ENCODE peak calls at places on chromosomes 2 and 18, in seven cellular contexts. F, N, B, G, D, I and A are unnamed samples.

GRCh38 chr2:112483821-112484220 is 1.9 kb downstream of the TTL start:
- DNase-seq in F (no peak), N (no peak), B (no peak), G (no peak), D (no peak), I (no peak), A (no peak)

GRCh38 chr2:88261725-88262124 is 91.6 kb downstream of the THNSL2 start:
- DNase-seq in F (no peak), N (no peak), B (no peak), G (no peak), D (no peak), I (no peak), A (no peak)

GRCh38 chr2:145022671-145023330 is 502.9 kb upstream of the ZEB2 start:
- DNase-seq in F (peak), N (no peak), B (no peak), G (no peak), D (peak), I (no peak), A (peak)

GRCh38 chr2:64914735-64915509 is 74.3 kb upstream of the SLC1A4 start:
- DNase-seq in F (peak), N (no peak), B (no peak), G (no peak), D (peak), I (peak), A (no peak)

GRCh38 chr18:10591891-10592290 is 66.1 kb downstream of the NAPG start:
- DNase-seq in F (no peak), N (no peak), B (no peak), G (no peak), D (no peak), I (peak), A (no peak)

GRCh38 chr18:75679347-75679746 is 251.8 kb upstream of the SMIM21 start:
- DNase-seq in F (no peak), N (no peak), B (no peak), G (no peak), D (peak), I (no peak), A (no peak)

GRCh38 chr2:26605195-26605968 is 35.8 kb downstream of the CIB4 start:
- DNase-seq in F (no peak), N (peak), B (peak), G (no peak), D (peak), I (peak), A (no peak)

GRCh38 chr18:59634096-59634495 is 63.1 kb downstream of the CCBE1 start:
- DNase-seq in F (no peak), N (peak), B (no peak), G (no peak), D (peak), I (no peak), A (no peak)

GRCh38 chr18:57813245-57813644 is 10.1 kb upstream of the ATP8B1 start:
- DNase-seq in F (peak), N (no peak), B (no peak), G (no peak), D (peak), I (no peak), A (peak)

GRCh38 chr2:18132697-18133096 is 254.2 kb downstream of the KCNS3 start:
- DNase-seq in F (no peak), N (no peak), B (no peak), G (no peak), D (peak), I (peak), A (no peak)

GRCh38 chr2:68909793-68910674 is 38.8 kb upstream of the BMP10 start:
- DNase-seq in F (peak), N (peak), B (peak), G (peak), D (peak), I (peak), A (peak)

GRCh38 chr2:132797551-132797950 is 127.5 kb upstream of the LYPD1 start:
- DNase-seq in F (peak), N (no peak), B (no peak), G (no peak), D (peak), I (no peak), A (no peak)

GRCh38 chr2:68357608-68358337 is 7.3 kb upstream of the PLEK start:
- DNase-seq in F (peak), N (peak), B (no peak), G (peak), D (peak), I (peak), A (peak)

GRCh38 chr2:180910831-180911665 is 69.4 kb upstream of the UBE2E3 start:
- DNase-seq in F (no peak), N (peak), B (no peak), G (no peak), D (peak), I (peak), A (no peak)

GRCh38 chr2:28393115-28393836 is 618 bp downstream of the FOSL2 start:
- DNase-seq in F (no peak), N (peak), B (peak), G (no peak), D (peak), I (peak), A (no peak)

GRCh38 chr2:105396254-105397024 is 2.4 kb downstream of the FHL2 start:
- DNase-seq in F (peak), N (no peak), B (peak), G (no peak), D (peak), I (no peak), A (peak)

GRCh38 chr2:83584674-83585073 is 874.4 kb downstream of the SUCLG1 start:
- DNase-seq in F (no peak), N (peak), B (no peak), G (no peak), D (no peak), I (no peak), A (peak)

GRCh38 chr2:207122914-207123744 is 42.6 kb downstream of the KLF7 start:
- DNase-seq in F (no peak), N (no peak), B (no peak), G (no peak), D (no peak), I (no peak), A (no peak)

GRCh38 chr2:83827618-83828017 is 631.5 kb downstream of the SUCLG1 start:
- DNase-seq in F (no peak), N (no peak), B (no peak), G (no peak), D (no peak), I (peak), A (peak)

DNA sequence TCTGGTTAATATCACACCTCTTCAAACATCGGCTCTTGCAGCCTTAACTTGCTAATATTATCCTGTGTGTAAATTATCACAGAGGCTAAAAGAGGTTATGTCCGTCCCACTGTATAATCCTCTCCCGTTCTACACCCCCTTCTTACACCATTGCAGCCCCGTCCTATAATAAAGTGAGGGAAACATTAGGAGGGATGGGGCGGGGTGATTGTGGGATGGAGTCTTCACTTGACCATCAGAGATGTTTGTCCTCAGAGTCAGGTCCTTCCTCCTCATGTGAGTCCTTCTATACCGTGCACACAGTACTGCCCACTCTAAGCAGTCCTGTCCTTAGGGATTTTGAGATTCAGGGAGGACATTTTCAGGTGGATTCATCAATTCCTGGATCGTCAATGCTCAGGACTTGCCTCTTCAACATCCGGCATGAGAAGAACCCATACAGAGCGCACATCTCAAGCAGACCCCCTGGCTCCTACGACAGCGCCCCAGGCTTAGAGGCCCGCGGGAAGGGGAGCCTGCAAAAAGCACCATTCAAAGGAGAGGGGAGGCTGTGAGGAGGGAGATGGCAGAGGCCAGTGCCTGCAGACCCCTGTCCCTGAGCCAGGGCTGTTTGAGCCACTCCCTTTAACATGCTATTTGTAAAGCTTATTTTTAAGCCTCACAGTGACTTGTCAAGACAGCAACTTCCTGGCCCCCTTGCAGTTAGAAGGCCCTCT is 42.8 kb upstream of the ASB18 start:
- DNase-seq in F (no peak), N (no peak), B (no peak), G (no peak), D (no peak), I (no peak), A (no peak)
- TF ChIP-seq CTCF in F (no peak), N (no peak), B (no peak), G (no peak), D (no peak), I (no peak), A (no peak)

GRCh38 chr2:21042958-21043743 is 722 bp downstream of the APOB start:
- DNase-seq in F (peak), N (peak), B (peak), G (peak), D (peak), I (peak), A (no peak)
- H3K4me3 ChIP-seq in F (no peak), N (peak), B (peak), G (peak), D (no peak), I (no peak), A (no peak)

GRCh38 chr18:47756364-47757016 is 174.0 kb downstream of the SMAD2 start:
- DNase-seq in F (no peak), N (peak), B (no peak), G (peak), D (peak), I (peak), A (no peak)
- TF ChIP-seq CTCF in F (peak), N (peak), B (peak), G (peak), D (peak), I (peak), A (peak)

GRCh38 chr2:175169191-175169590 is 1.2 kb upstream of the ATF2 start:
- DNase-seq in F (no peak), N (no peak), B (no peak), G (no peak), D (no peak), I (no peak), A (no peak)
- H3K4me3 ChIP-seq in F (peak), N (peak), B (no peak), G (no peak), D (no peak), I (peak), A (peak)

DNA sequence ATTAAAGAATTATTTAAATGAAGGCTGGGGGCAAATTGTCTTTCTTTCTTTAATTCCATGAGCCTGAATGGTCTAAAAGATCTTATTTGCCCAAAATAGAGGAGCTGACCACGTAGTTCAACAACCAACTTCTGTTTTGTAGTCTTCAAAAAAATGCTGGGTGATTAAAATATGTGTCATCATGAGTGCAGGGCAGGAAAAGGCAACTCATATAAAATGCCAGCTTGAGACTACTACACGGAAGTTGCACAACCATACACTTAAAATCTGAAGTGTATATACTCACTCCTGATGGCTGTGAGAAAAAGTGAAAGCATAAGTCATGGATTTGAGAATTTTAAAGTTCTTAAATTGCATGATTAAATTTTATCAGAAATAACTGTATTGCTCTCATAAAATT is 210.9 kb downstream of the DYM start:
- DNase-seq in F (no peak), N (no peak), B (no peak), G (no peak), D (peak), I (peak), A (peak)
- TF ChIP-seq CTCF in F (no peak), N (no peak), B (no peak), G (no peak), D (no peak), I (no peak), A (no peak)

DNA sequence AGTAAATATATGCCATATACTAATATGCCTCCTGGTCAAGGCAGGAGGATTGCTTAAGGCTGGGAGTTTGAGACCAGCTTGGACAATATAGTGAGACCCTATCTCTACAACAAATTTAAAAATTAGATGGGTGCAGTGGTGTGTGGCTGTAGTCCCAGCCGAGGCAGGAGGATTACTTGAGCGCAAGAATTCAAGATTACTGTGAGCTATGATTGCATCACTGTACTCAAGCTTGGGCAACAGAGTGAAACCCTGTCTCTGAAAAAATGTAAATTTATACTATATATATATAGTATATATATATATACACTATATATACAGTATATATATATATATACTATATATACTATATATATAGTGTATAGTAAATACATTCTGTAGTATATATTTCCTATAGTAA is 30.0 kb upstream of the NPC1 start:
- DNase-seq in F (no peak), N (no peak), B (no peak), G (no peak), D (no peak), I (no peak), A (no peak)
- H3K4me3 ChIP-seq in F (no peak), N (no peak), B (no peak), G (no peak), D (no peak), I (no peak), A (no peak)

GRCh38 chr18:46213295-46213694 is 109.1 kb downstream of the HAUS1 start:
- DNase-seq in F (no peak), N (no peak), B (no peak), G (no peak), D (peak), I (no peak), A (no peak)
- TF ChIP-seq CTCF in F (peak), N (peak), B (no peak), G (no peak), D (peak), I (peak), A (peak)

GRCh38 chr2:118807668-118808428 is 39.6 kb downstream of the EN1 start:
- DNase-seq in F (no peak), N (peak), B (no peak), G (no peak), D (no peak), I (no peak), A (no peak)
- H3K4me3 ChIP-seq in F (no peak), N (peak), B (no peak), G (no peak), D (no peak), I (no peak), A (no peak)

DNA sequence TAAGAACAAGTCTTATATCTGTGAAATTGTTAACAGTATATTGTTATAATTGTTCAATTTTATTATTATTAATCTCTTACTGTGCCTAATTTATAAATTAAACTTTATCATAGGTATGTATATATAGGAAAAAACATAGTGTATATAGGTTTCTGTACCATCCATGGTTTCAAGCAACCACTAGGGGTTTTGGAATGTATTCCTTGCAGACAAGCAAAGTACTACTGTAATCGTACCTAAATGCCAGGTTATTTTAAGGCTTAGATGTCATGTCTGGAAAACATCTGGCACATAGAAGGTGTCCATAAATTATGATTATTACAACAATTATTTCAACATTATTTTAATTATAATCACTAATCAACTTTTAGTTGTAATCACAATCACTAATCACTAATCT is 8.4 kb downstream of the ITSN2 start:
- DNase-seq in F (no peak), N (no peak), B (no peak), G (no peak), D (no peak), I (no peak), A (no peak)
- TF ChIP-seq CTCF in F (peak), N (peak), B (no peak), G (peak), D (no peak), I (no peak), A (no peak)